ENCODE peak calls at places on chromosomes 13 and 19, in eight cellular contexts. S is cardiac muscle cell; P is GM12878; D is uterus; J is IMR-90; W is GM06990; F is CD8-positive, alpha-beta T cell; E is neural progenitor cell. Y is an unnamed sample.

GRCh38 chr13:21846605-21847004 is 175.7 kb downstream of the FGF9 start:
- DNase-seq in J (no peak), P (no peak), W (no peak), E (no peak), D (no peak), S (no peak), F (no peak), Y (no peak)

GRCh38 chr19:49064768-49065611 is at the start of gene NTF4:
- DNase-seq in F (no peak), W (no peak), E (peak), J (no peak), P (no peak), S (peak), D (no peak), Y (no peak)

GRCh38 chr19:48403606-48404005 is 10.1 kb downstream of the GRIN2D start:
- DNase-seq in F (peak), J (peak), S (peak), E (peak), W (no peak), P (no peak), D (no peak), Y (peak)

GRCh38 chr13:43986395-43986794 is 106.7 kb downstream of the LACC1 start:
- DNase-seq in W (no peak), D (no peak), S (no peak), E (no peak), F (no peak), P (no peak), J (no peak), Y (no peak)

GRCh38 chr13:23551213-23552008 is 18.8 kb upstream of the TNFRSF19 start:
- DNase-seq in F (no peak), S (peak), W (no peak), J (no peak), P (no peak), E (peak), D (no peak), Y (no peak)

GRCh38 chr19:14107581-14108461 is 9.7 kb downstream of the PRKACA start:
- DNase-seq in W (no peak), F (no peak), J (no peak), D (no peak), S (peak), P (no peak), E (no peak), Y (no peak)

GRCh38 chr13:43933378-43933777 is 53.7 kb downstream of the LACC1 start:
- DNase-seq in S (no peak), F (no peak), D (no peak), J (no peak), P (peak), W (peak), E (no peak), Y (peak)

GRCh38 chr13:111437856-111438547 is 117.6 kb downstream of the TEX29 start:
- DNase-seq in E (no peak), S (no peak), P (no peak), D (no peak), J (no peak), F (no peak), W (no peak), Y (no peak)

GRCh38 chr13:28451482-28452217 is 43.3 kb downstream of the FLT1 start:
- DNase-seq in F (no peak), P (no peak), J (no peak), D (no peak), W (no peak), S (peak), E (peak), Y (no peak)

GRCh38 chr13:28177877-28178276 is 39.5 kb downstream of the PAN3 start:
- DNase-seq in P (no peak), W (no peak), J (no peak), S (no peak), E (no peak), D (no peak), F (no peak), Y (no peak)

GRCh38 chr13:89401209-89401810 is 1730.1 kb downstream of the SLITRK5 start:
- DNase-seq in F (no peak), E (no peak), J (peak), W (no peak), P (no peak), D (no peak), S (peak), Y (no peak)

GRCh38 chr19:2783781-2784145 is 690 bp upstream of the SGTA start:
- DNase-seq in S (no peak), J (no peak), E (no peak), D (no peak), P (no peak), W (no peak), F (no peak), Y (no peak)
- H3K4me3 ChIP-seq in S (no peak), J (no peak), E (no peak), D (peak), P (no peak), W (peak), F (peak), Y (no peak)

DNA sequence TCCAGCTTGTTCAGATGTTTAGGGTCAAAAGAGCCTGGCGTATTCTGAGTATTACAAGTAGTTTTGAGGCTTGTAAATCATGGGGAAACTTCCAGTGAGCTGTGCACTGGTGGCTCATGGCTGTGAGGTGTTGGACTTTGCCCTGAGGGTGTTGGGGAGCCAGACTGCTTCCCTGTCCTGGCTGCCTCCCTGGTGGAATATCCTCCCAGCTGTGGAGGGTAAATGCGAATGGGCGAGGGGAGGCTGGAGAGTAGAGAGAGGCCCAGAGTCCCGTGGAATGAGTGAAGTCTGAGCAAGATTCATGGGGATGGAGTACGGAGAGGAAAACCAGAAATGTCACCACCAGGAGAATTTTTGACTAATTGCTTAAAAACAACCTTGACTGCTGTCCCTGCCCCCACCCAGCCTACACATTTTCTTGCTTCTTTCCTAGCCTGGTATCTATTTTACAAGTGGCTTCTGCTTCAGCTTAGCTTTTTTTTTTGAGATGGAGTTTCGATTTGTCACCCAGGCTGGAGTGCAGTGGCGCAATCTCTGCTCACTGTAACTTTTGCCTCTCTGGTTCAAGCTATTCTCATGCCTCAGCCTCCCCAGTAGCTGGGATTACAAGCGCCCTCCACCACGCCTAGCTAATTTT is 3.7 kb downstream of the SNRPA start:
- DNase-seq in D (no peak), W (peak), P (no peak), F (no peak), S (peak), E (no peak), J (peak), Y (no peak)
- H3K4me3 ChIP-seq in D (no peak), W (peak), P (peak), F (peak), S (no peak), E (peak), J (no peak), Y (peak)

GRCh38 chr19:17952041-17952976 is 14.6 kb upstream of the KCNN1 start:
- DNase-seq in P (no peak), F (no peak), S (no peak), J (no peak), W (no peak), E (peak), D (no peak), Y (no peak)

GRCh38 chr19:17953316-17953801 is 13.5 kb upstream of the KCNN1 start:
- DNase-seq in P (no peak), F (no peak), W (no peak), J (no peak), D (no peak), E (no peak), S (no peak), Y (no peak)

GRCh38 chr19:17950310-17951150 is 16.4 kb upstream of the KCNN1 start:
- DNase-seq in W (peak), E (peak), S (no peak), D (no peak), P (no peak), J (no peak), F (peak), Y (no peak)

GRCh38 chr19:17949956-17950309 is 17.0 kb upstream of the KCNN1 start:
- DNase-seq in F (no peak), E (no peak), J (no peak), S (no peak), P (no peak), D (no peak), W (no peak), Y (no peak)

DNA sequence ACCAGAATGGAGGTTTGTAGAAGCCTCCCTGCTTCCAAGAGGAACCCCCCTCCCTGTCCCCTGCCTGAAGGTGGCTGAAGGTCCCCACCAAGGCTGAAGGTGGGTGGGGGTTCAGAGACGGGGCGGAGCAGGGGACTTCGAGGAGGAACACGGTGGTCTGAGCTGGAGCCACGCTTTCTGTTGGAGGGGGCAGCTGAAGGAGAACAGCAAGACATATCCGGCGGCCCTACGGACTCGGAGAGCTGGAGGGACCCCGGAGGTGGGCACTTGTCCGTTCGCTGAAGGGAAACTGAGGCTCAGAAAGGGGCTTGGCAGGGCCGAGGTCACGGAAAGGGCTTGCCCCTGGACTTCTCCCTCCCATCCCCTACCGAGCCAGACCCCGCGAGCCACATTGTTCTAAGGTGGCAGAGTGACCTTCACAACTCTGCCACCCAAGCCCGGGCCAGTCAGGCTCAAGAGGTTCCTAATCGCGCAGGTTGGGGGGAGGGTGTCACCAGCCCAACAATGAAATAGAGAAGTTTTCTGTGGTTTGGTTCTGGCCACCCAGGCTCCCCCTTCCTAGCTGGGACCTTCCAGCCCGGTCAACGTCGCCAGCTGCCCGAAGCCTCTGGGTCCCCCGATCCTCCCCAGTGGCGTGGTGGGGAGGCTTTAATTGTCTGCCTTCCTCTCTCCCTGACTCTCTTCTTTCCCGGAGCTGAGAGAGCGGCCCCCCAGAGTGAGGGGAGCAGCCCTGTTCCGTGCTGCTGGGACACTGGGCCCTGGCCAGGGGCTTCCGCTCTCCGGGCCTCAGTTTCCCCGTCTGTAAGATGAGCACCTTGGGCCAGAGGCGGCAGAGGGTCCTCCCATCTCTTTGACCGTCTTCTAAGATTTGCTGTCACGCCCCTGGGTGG is 15.5 kb upstream of the KCNN1 start:
- DNase-seq in J (no peak), S (no peak), F (no peak), P (no peak), W (no peak), E (peak), D (no peak), Y (no peak)
- H3K4me3 ChIP-seq in J (no peak), S (peak), F (no peak), P (peak), W (peak), E (peak), D (no peak), Y (no peak)

DNA sequence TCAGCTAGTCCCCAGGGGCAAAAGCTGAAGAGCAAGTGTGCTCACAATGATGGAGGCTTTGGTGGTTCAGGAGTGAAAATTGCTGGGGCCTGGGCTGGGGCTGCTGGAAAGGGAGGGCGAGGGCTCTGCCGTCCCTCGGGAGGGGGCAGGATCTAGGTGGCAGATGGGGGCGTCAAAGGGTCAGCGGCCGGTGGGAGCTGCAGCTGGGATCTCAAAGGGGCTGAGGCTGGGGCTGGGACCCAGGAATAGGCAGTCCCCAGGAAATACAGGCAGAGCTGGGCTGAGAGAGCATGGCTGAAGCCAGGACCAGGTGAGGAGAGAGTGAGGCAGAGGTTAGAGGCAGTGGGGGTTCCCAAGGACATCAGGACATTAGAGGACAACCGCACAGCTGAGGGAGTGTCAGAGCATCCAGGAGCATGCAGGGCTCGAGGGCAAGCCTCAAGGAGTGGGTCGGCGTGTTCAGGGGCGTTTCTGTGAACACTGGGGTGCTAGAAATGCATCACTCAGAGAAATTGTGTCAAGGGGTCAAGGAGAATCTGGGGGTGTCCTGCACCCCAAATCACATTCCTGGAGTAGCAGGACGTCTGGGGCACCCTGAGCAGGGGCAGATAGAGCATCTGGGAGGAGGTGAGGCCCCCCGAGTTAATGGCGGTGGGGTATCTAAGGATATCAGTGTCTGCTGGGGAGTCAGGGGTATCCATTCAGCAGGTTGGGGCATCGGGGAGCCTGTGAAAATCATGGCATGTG is 1.2 kb upstream of the SYNE4 start:
- DNase-seq in W (no peak), D (no peak), P (no peak), F (no peak), E (no peak), S (no peak), J (no peak), Y (no peak)
- H3K4me3 ChIP-seq in W (no peak), D (peak), P (peak), F (peak), E (peak), S (peak), J (peak), Y (no peak)

GRCh38 chr13:67772807-67773453 is 542.8 kb upstream of the PCDH9 start:
- DNase-seq in F (no peak), S (no peak), J (no peak), D (no peak), E (no peak), P (no peak), W (peak), Y (no peak)

GRCh38 chr13:67771106-67771505 is 541.0 kb upstream of the PCDH9 start:
- DNase-seq in S (no peak), D (no peak), W (no peak), E (no peak), P (no peak), J (no peak), F (no peak), Y (no peak)

GRCh38 chr13:67769987-67770341 is 539.8 kb upstream of the PCDH9 start:
- DNase-seq in P (no peak), W (no peak), F (no peak), S (no peak), D (no peak), J (no peak), E (no peak), Y (no peak)

GRCh38 chr13:67763984-67764383 is 533.8 kb upstream of the PCDH9 start:
- DNase-seq in J (no peak), F (no peak), W (no peak), D (no peak), E (no peak), S (no peak), P (no peak), Y (no peak)

GRCh38 chr13:67769063-67769986 is 539.2 kb upstream of the PCDH9 start:
- DNase-seq in W (no peak), F (no peak), J (no peak), D (no peak), E (no peak), S (no peak), P (no peak), Y (no peak)
- H3K4me3 ChIP-seq in W (no peak), F (no peak), J (no peak), D (no peak), E (no peak), S (no peak), P (no peak), Y (no peak)

GRCh38 chr19:16324064-16324383 is 602 bp upstream of the KLF2 start:
- DNase-seq in P (no peak), E (no peak), D (no peak), J (no peak), W (no peak), F (no peak), S (no peak), Y (no peak)
- H3K4me3 ChIP-seq in P (peak), E (peak), D (peak), J (peak), W (peak), F (peak), S (peak), Y (peak)

GRCh38 chr19:58561373-58562125 is 3.1 kb upstream of the UBE2M start:
- DNase-seq in D (no peak), P (no peak), W (no peak), F (no peak), S (no peak), E (no peak), J (no peak), Y (no peak)
- H3K4me3 ChIP-seq in D (peak), P (no peak), W (peak), F (peak), S (no peak), E (no peak), J (no peak), Y (no peak)

DNA sequence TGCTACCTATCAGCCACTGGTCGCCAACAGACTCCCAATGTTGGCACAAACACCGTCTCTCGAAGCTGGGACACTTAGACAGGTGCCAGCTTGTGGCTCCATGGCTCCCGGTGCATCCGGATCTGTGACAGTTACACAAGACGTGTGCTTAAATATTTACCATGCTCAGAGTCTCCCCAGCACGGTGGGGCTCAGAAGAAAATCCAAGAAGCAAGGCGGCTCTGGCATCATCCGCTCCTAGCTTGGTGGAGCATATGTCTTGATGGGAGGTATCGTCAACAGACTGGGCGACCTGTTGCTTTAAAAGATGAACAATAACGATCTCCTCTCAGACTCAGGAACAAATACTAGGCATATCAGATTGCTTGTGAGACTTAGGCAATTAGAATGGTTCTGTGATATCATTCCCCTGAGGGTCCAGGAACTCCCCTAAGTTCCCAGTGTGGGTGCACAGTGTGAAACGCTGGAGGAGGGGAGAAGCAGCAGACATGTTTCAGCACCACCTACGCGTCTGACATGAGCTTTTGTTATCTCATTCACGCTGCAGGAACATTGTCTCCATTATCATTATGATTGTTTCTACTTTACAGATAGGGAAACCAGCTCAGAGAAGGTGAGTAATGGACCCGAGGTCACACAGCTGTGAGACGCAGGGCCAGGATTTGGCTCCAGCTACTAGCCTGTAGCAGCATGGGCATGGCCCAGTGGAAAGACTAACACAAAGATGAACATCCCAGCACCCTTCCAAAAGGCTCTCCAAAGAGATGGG is 61.7 kb downstream of the ALOX5AP start:
- DNase-seq in E (no peak), W (peak), F (no peak), J (peak), S (peak), P (no peak), D (no peak), Y (peak)
- H3K4me3 ChIP-seq in E (no peak), W (peak), F (no peak), J (no peak), S (no peak), P (no peak), D (no peak), Y (no peak)